ENCODE peak calls at places on chromosome 4, in ten cellular contexts. Q is psoas muscle, C is ovary, N is transverse colon, D is uterus, O is right atrium auricular region, T is upper lobe of right lung, A is lung, Z is right lobe of liver, E is sigmoid colon. Y is an unnamed sample. For H3K4me1, the result is how much of the 10 kb centered on the place peaks cover.

GRCh38 chr4:37922323-37922722 is 31.4 kb downstream of the TBC1D1 start:
- DNase-seq in N (no peak), E (no peak), O (no peak), A (no peak), D (no peak), C (no peak), Z (no peak), T (no peak), Q (no peak), Y (no peak)

GRCh38 chr4:20376070-20376469 is 124.4 kb downstream of the SLIT2 start:
- DNase-seq in E (no peak), A (no peak), T (no peak), D (no peak), N (no peak), Q (no peak), C (no peak), Z (no peak), O (no peak), Y (no peak)

GRCh38 chr4:171265190-171265818 is 547.9 kb upstream of the GALNTL6 start:
- DNase-seq in Z (no peak), A (no peak), E (no peak), O (no peak), N (no peak), C (no peak), T (no peak), D (no peak), Q (no peak), Y (no peak)

GRCh38 chr4:41241919-41242318 is 14.8 kb upstream of the UCHL1 start:
- DNase-seq in O (no peak), A (no peak), Q (no peak), Z (no peak), C (no peak), E (no peak), D (no peak), T (no peak), N (no peak), Y (no peak)

GRCh38 chr4:112951362-112951962 is 98.0 kb upstream of the ANK2 start:
- DNase-seq in C (no peak), N (no peak), E (no peak), O (no peak), A (no peak), Z (no peak), T (no peak), D (no peak), Q (no peak), Y (no peak)

GRCh38 chr4:156999175-156999517 is 27.5 kb upstream of the PDGFC start:
- DNase-seq in T (no peak), Q (no peak), O (no peak), A (peak), E (no peak), Z (no peak), N (peak), D (no peak), C (peak), Y (peak)

GRCh38 chr4:186596346-186596745 is 41.0 kb upstream of the MTNR1A start:
- DNase-seq in A (no peak), E (no peak), T (no peak), N (no peak), D (no peak), Z (no peak), Q (no peak), C (no peak), O (no peak), Y (no peak)

GRCh38 chr4:181674315-181674714 is 568.9 kb upstream of the TENM3 start:
- DNase-seq in Z (no peak), Q (no peak), E (no peak), O (no peak), D (no peak), C (no peak), A (no peak), T (no peak), N (no peak), Y (no peak)

GRCh38 chr4:149145803-149146202 is 669.8 kb downstream of the IQCM start:
- DNase-seq in D (no peak), N (no peak), T (no peak), Q (no peak), A (no peak), O (no peak), E (no peak), Z (no peak), C (no peak), Y (no peak)

GRCh38 chr4:66252291-66252690 is 582.0 kb upstream of the EPHA5 start:
- DNase-seq in C (no peak), A (no peak), N (no peak), D (no peak), T (no peak), E (no peak), Q (no peak), Z (no peak), O (no peak), Y (no peak)

GRCh38 chr4:92264163-92264562 is 39.6 kb upstream of the GRID2 start:
- DNase-seq in N (no peak), C (no peak), T (no peak), D (no peak), A (no peak), E (no peak), Z (no peak), O (no peak), Q (no peak), Y (no peak)

GRCh38 chr4:86359944-86360478 is at the start of gene MAPK10:
- DNase-seq in O (peak), D (peak), T (peak), A (peak), C (peak), Q (peak), N (peak), E (peak), Z (peak), Y (peak)

GRCh38 chr4:9952415-9952950 is 68.8 kb downstream of the SLC2A9 start:
- DNase-seq in A (peak), O (peak), E (no peak), Q (no peak), C (no peak), Z (no peak), D (no peak), N (no peak), T (no peak), Y (no peak)

GRCh38 chr4:85807247-85807915 is 332.4 kb downstream of the ARHGAP24 start:
- DNase-seq in D (no peak), O (peak), C (no peak), A (no peak), E (no peak), N (no peak), T (no peak), Q (peak), Z (no peak), Y (no peak)

GRCh38 chr4:173052439-173052838 is 116.2 kb upstream of the GALNT7 start:
- DNase-seq in A (no peak), E (no peak), T (no peak), Q (no peak), N (no peak), O (no peak), C (no peak), D (no peak), Z (no peak), Y (no peak)

GRCh38 chr4:15714616-15715015 is 11.8 kb downstream of the BST1 start:
- DNase-seq in N (no peak), A (peak), Z (no peak), T (no peak), C (no peak), D (no peak), Q (no peak), O (peak), E (no peak), Y (no peak)

GRCh38 chr4:73902038-73902637 is 32.9 kb downstream of the CXCL1 start:
- DNase-seq in N (no peak), Q (no peak), Z (no peak), T (no peak), A (no peak), E (no peak), C (no peak), D (no peak), O (no peak), Y (no peak)

GRCh38 chr4:80611366-80611765 is 275.8 kb downstream of the CFAP299 start:
- DNase-seq in O (no peak), D (no peak), A (no peak), Z (no peak), C (no peak), E (no peak), N (no peak), T (no peak), Q (no peak), Y (no peak)

GRCh38 chr4:81650871-81651270 is 179.2 kb upstream of the RASGEF1B start:
- DNase-seq in O (no peak), A (no peak), C (no peak), Q (no peak), Z (peak), T (no peak), E (no peak), N (no peak), D (no peak), Y (no peak)

GRCh38 chr4:57098945-57099344 is 11.2 kb downstream of the IGFBP7 start:
- DNase-seq in C (no peak), O (no peak), Z (no peak), D (no peak), Q (no peak), N (no peak), E (no peak), T (no peak), A (no peak), Y (no peak)

GRCh38 chr4:2712261-2712842 is 43.8 kb downstream of the TNIP2 start:
- DNase-seq in C (no peak), N (no peak), T (no peak), A (no peak), Q (peak), E (peak), D (no peak), O (no peak), Z (no peak), Y (no peak)

GRCh38 chr4:53476232-53477037 is 99.0 kb downstream of the FIP1L1 start:
- DNase-seq in C (no peak), D (no peak), Z (no peak), N (no peak), Q (no peak), T (no peak), A (no peak), O (no peak), E (no peak), Y (no peak)

GRCh38 chr4:165838575-165838974 is 34.5 kb upstream of the TLL1 start:
- DNase-seq in Z (no peak), Q (no peak), D (no peak), T (no peak), C (no peak), N (no peak), O (no peak), A (no peak), E (no peak), Y (no peak)

GRCh38 chr4:139835006-139835405 is 169.4 kb downstream of the MGST2 start:
- DNase-seq in E (no peak), O (no peak), A (no peak), Z (no peak), D (no peak), N (no peak), Q (no peak), T (no peak), C (no peak), Y (no peak)

GRCh38 chr4:155566241-155566823 is 100.3 kb upstream of the GUCY1A1 start:
- DNase-seq in Q (no peak), Z (no peak), T (no peak), O (no peak), E (no peak), A (no peak), D (no peak), C (no peak), N (no peak), Y (no peak)

DNA sequence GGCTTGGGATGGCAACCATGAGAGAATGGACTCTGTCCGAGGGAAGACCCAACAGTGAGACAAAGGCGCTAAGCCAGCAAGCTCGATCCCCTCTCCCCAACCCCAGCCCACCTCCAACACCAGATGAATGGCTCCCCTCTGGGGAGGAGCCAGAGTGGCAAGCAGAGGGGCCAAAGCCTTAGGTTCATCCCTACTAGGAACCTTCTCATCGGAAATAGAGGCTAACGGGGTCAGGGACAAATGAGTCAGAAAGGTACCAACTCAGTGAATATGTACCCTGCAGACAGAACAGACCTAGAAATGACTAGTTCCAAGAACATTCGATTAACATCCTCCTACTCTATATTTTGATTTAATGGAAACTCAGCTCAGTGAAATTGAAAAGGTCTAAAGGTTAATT is 73.9 kb downstream of the NSG1 start:
- DNase-seq in C (no peak), E (no peak), O (no peak), Z (no peak), D (no peak), T (no peak), Q (no peak), A (no peak), N (no peak), Y (no peak)
- H3K4me1 ChIP-seq in C (under half), E (under half), O (under half), Z (under half), D (under half), T (under half), Q (under half), A (under half), N (under half), Y (under half)

DNA sequence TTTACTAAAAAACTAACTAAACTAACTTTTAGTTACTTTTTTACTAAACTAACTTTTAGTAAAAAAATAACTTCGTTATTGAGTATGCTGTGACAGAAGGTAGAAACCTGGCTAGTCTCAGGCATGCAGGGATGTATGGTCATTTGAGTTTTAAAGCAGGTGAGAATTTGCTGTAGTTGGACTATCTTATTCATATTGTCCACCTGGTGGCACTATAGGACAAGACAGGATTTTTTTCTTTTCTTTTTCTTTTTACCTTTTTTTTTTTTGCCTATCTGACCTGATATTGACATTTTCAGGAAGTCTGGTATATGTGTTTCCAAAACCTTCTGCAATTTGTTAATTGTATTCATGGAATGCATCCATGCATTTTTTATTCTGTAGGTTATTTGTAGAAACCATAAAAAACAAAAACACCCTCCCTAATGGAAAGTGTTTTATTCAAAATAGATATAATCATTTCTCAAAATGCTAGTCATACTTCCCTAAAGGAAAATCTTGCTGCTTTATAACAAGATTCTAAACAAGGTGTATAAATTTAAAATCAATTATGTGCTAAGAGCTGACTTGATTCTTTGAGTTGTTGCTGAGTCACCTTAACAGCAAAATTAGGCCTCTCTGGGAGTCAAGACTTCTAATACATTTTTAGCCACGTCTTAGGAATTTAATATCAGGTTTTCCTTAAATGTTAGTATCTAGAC is 201.2 kb upstream of the GNPDA2 start:
- DNase-seq in O (no peak), E (no peak), T (no peak), Z (no peak), D (no peak), A (no peak), N (no peak), C (no peak), Q (no peak), Y (no peak)
- TF ChIP-seq CTCF in O (peak), E (peak), T (peak), Z (peak), D (peak), A (no peak), N (peak), C (no peak), Q (peak), Y (peak)

GRCh38 chr4:124423160-124423559 is 289.4 kb downstream of the ANKRD50 start:
- DNase-seq in T (no peak), O (no peak), Z (no peak), Q (no peak), C (no peak), N (no peak), A (no peak), D (no peak), E (no peak), Y (no peak)
- H3K4me1 ChIP-seq in T (under half), O (under half), Z (under half), Q (under half), C (under half), N (under half), A (under half), D (under half), E (under half), Y (under half)

GRCh38 chr4:153542131-153542530 is 76.0 kb downstream of the TMEM131L start:
- DNase-seq in N (no peak), T (no peak), Q (no peak), O (no peak), Z (no peak), E (no peak), D (no peak), C (no peak), A (no peak), Y (no peak)

GRCh38 chr4:153545822-153546221 is 79.7 kb downstream of the TMEM131L start:
- DNase-seq in C (no peak), E (no peak), A (no peak), T (no peak), D (no peak), Q (no peak), O (no peak), N (no peak), Z (no peak), Y (no peak)

GRCh38 chr4:153543351-153543750 is 77.2 kb downstream of the TMEM131L start:
- DNase-seq in N (no peak), T (no peak), Z (no peak), D (no peak), E (no peak), O (no peak), Q (no peak), C (no peak), A (no peak), Y (no peak)

GRCh38 chr4:153541426-153542096 is 75.4 kb downstream of the TMEM131L start:
- DNase-seq in E (no peak), N (no peak), D (no peak), A (no peak), O (no peak), Z (no peak), T (no peak), Q (no peak), C (no peak), Y (no peak)

GRCh38 chr4:153542835-153543234 is 76.7 kb downstream of the TMEM131L start:
- DNase-seq in O (no peak), D (no peak), E (no peak), N (no peak), Q (no peak), C (no peak), A (no peak), T (no peak), Z (no peak), Y (no peak)
- TF ChIP-seq CTCF in O (peak), D (no peak), E (no peak), N (no peak), Q (no peak), C (no peak), A (no peak), T (no peak), Z (no peak), Y (no peak)

DNA sequence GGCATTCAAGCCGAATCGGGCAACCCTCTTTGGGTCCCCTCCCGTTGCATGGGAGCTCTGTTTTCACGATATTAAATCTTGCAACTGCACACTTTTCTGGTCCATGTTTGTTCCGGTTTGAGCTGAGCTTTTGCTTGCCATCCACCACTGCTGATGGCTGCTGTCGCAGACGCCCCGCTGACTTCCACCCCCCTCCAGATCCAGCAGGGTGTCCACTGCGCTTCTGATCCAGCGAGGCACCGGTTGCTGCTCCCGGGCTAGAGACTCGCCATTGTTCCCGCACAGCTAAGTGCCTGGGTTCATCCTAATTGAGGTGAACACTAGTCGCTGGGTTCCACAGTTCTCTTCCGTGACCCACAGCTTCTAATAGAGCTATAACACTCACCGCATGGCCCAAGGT is 13.3 kb downstream of the ACOX3 start:
- DNase-seq in E (no peak), N (no peak), Q (no peak), A (no peak), O (no peak), C (no peak), T (no peak), D (no peak), Z (no peak), Y (no peak)
- H3K4me1 ChIP-seq in E (under half), N (under half), Q (under half), A (under half), O (under half), C (under half), T (under half), D (under half), Z (under half), Y (under half)

DNA sequence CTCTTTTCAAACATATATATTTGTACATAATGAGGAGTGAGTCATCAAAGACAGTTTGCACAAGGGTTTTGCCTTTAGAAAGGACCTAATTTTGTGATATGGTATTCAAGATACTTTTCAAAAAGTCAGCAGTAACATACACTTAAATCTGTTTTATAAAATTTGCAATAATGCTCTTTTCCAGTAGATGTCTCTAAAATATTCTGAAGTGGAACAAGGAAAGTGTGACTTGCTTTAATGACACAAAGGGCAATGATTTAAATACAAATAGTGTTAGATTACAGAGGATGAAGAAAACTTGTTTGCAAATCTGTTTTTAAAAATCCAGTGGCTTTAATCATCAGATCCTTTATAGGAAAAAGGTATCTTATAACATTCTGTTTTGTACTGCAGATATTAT is 20.0 kb downstream of the MMRN1 start:
- DNase-seq in Z (no peak), E (no peak), C (no peak), O (no peak), A (no peak), D (no peak), Q (no peak), N (no peak), T (no peak), Y (no peak)
- TF ChIP-seq CTCF in Z (no peak), E (no peak), C (no peak), O (no peak), A (no peak), D (no peak), Q (no peak), N (no peak), T (no peak), Y (no peak)

Y was measured in pancreas.